ENCODE peak calls at places on chromosomes 1 and 21, in seven cellular contexts. T is CD4-positive, CD25-positive, alpha-beta regulatory T cell; M is neuronal stem cell; G is CD8-positive, alpha-beta T cell; Q is hepatocyte; X is gastrocnemius medialis; L is HCT116. N is an unnamed sample.

GRCh38 chr1:5933676-5934057 is 58.6 kb downstream of the NPHP4 start:
- DNase-seq in T (no peak), M (no peak), G (no peak), Q (no peak), X (no peak), L (no peak), N (no peak)

GRCh38 chr1:185960377-185961151 is 226.4 kb downstream of the HMCN1 start:
- DNase-seq in T (no peak), M (peak; percentile 20), G (no peak), Q (no peak), X (peak; percentile 3), L (no peak), N (peak; percentile 66)

GRCh38 chr1:54808443-54809207 is 7.5 kb upstream of the TTC22 start:
- DNase-seq in T (no peak), M (no peak), G (no peak), Q (no peak), X (no peak), L (no peak), N (peak; percentile 58)

GRCh38 chr1:58649555-58649954 is 50.3 kb downstream of the MYSM1 start:
- DNase-seq in T (peak; percentile 24), M (no peak), G (no peak), Q (no peak), X (no peak), L (no peak), N (no peak)

GRCh38 chr1:79852004-79852403 is 845.5 kb upstream of the ADGRL4 start:
- DNase-seq in T (no peak), M (no peak), G (no peak), Q (no peak), X (no peak), L (peak; percentile 10), N (no peak)

GRCh38 chr1:58983159-58983558 is 199.3 kb upstream of the JUN start:
- DNase-seq in T (no peak), M (no peak), G (no peak), Q (no peak), X (no peak), L (no peak), N (no peak)

GRCh38 chr1:28170036-28170596 is 6.4 kb downstream of the PTAFR start:
- DNase-seq in T (no peak), M (no peak), G (no peak), Q (peak; percentile 52), X (no peak), L (no peak), N (no peak)

GRCh38 chr21:35190201-35190701 is 141.1 kb upstream of the RUNX1 start:
- DNase-seq in T (no peak), M (no peak), G (no peak), Q (peak; percentile 21), X (no peak), L (peak; percentile 58), N (no peak)

GRCh38 chr1:67582625-67583461 is 102.2 kb upstream of the GADD45A start:
- DNase-seq in T (peak; percentile 24), M (no peak), G (no peak), Q (no peak), X (no peak), L (no peak), N (no peak)

GRCh38 chr1:84972377-84972987 is 24.4 kb downstream of the MCOLN2 start:
- DNase-seq in T (peak; percentile 23), M (no peak), G (no peak), Q (no peak), X (no peak), L (no peak), N (no peak)

GRCh38 chr1:204506091-204506968 is 9.9 kb upstream of the MDM4 start:
- DNase-seq in T (peak; percentile 88), M (peak; percentile 92), G (peak; percentile 51), Q (peak; percentile 81), X (peak; percentile 45), L (peak; percentile 88), N (peak; percentile 75)

GRCh38 chr1:67583462-67583950 is 101.5 kb upstream of the GADD45A start:
- DNase-seq in T (peak; percentile 7), M (no peak), G (no peak), Q (no peak), X (no peak), L (no peak), N (peak; percentile 52)

GRCh38 chr1:231165371-231165770 is 3.5 kb downstream of the TRIM67 start:
- DNase-seq in T (no peak), M (no peak), G (no peak), Q (no peak), X (no peak), L (no peak), N (no peak)

GRCh38 chr1:89780721-89781120 is 40.1 kb upstream of the LRRC8D start:
- DNase-seq in T (peak; percentile 59), M (no peak), G (no peak), Q (peak; percentile 16), X (no peak), L (peak; percentile 39), N (no peak)

GRCh38 chr1:109910963-109911798 is 532 bp downstream of the CSF1 start:
- DNase-seq in T (peak; percentile 48), M (peak; percentile 24), G (no peak), Q (no peak), X (no peak), L (no peak), N (no peak)

GRCh38 chr1:240091614-240092300 is at the start of gene FMN2:
- DNase-seq in T (no peak), M (peak; percentile 67), G (no peak), Q (peak; percentile 39), X (no peak), L (no peak), N (no peak)

GRCh38 chr1:25503551-25504426 is 39.6 kb upstream of the LDLRAP1 start:
- DNase-seq in T (peak; percentile 77), M (no peak), G (peak; percentile 66), Q (peak; percentile 61), X (peak; percentile 51), L (peak; percentile 39), N (no peak)

GRCh38 chr1:41718444-41719028 is 200.2 kb downstream of the HIVEP3 start:
- DNase-seq in T (no peak), M (no peak), G (no peak), Q (no peak), X (no peak), L (no peak), N (no peak)

GRCh38 chr21:41897690-41898089 is 18.5 kb upstream of the PRDM15 start:
- DNase-seq in T (no peak), M (peak; percentile 21), G (no peak), Q (no peak), X (no peak), L (no peak), N (no peak)

GRCh38 chr1:94481473-94481933 is 60.1 kb downstream of the F3 start:
- DNase-seq in T (peak; percentile 70), M (peak; percentile 58), G (no peak), Q (peak; percentile 82), X (peak; percentile 9), L (peak; percentile 69), N (no peak)

GRCh38 chr21:31974454-31974985 is 101.7 kb downstream of the HUNK start:
- DNase-seq in T (peak; percentile 55), M (no peak), G (peak; percentile 16), Q (no peak), X (no peak), L (no peak), N (no peak)

GRCh38 chr21:42417533-42417932 is 13.8 kb downstream of the UBASH3A start:
- DNase-seq in T (peak; percentile 77), M (no peak), G (no peak), Q (no peak), X (no peak), L (no peak), N (no peak)

GRCh38 chr1:66207484-66207883 is 326.5 kb upstream of the SGIP1 start:
- DNase-seq in T (no peak), M (no peak), G (no peak), Q (no peak), X (no peak), L (no peak), N (no peak)

GRCh38 chr21:23223882-23224281 is 2225.7 kb downstream of the NCAM2 start:
- DNase-seq in T (no peak), M (no peak), G (no peak), Q (no peak), X (no peak), L (no peak), N (no peak)

GRCh38 chr1:184890539-184890973 is 83.8 kb downstream of the NIBAN1 start:
- DNase-seq in T (peak; percentile 67), M (no peak), G (peak; percentile 19), Q (no peak), X (peak; percentile 26), L (no peak), N (no peak)

GRCh38 chr1:204076891-204077290 is 4.0 kb downstream of the SOX13 start:
- DNase-seq in T (no peak), M (no peak), G (no peak), Q (no peak), X (no peak), L (no peak), N (no peak)

GRCh38 chr1:63877021-63877767 is 103.4 kb downstream of the ROR1 start:
- DNase-seq in T (peak; percentile 7), M (no peak), G (no peak), Q (no peak), X (no peak), L (no peak), N (no peak)
- H3K9me3 ChIP-seq in T (no peaks in the 10 kb centered on the region), M (no peaks in the 10 kb centered on the region), G (no peaks in the 10 kb centered on the region), Q (no peaks in the 10 kb centered on the region), X (no peaks in the 10 kb centered on the region), L (no peaks in the 10 kb centered on the region), N (no peaks in the 10 kb centered on the region)

GRCh38 chr21:38531142-38531541 is 32.9 kb upstream of the ERG start:
- DNase-seq in T (no peak), M (no peak), G (no peak), Q (no peak), X (no peak), L (no peak), N (no peak)
- H3K27ac ChIP-seq in T (no peak overlapping the region), M (no peak overlapping the region), G (no peak overlapping the region), Q (no peak overlapping the region), X (no peak overlapping the region), L (no peak overlapping the region), N (peak overlapping the region; percentile 51)

GRCh38 chr21:21025742-21026141 is 27.5 kb downstream of the NCAM2 start:
- DNase-seq in T (no peak), M (no peak), G (no peak), Q (no peak), X (no peak), L (no peak), N (no peak)

GRCh38 chr21:21030311-21030710 is 32.1 kb downstream of the NCAM2 start:
- DNase-seq in T (no peak), M (no peak), G (no peak), Q (no peak), X (no peak), L (no peak), N (no peak)

GRCh38 chr21:21034046-21034445 is 35.8 kb downstream of the NCAM2 start:
- DNase-seq in T (no peak), M (no peak), G (no peak), Q (no peak), X (no peak), L (no peak), N (no peak)

GRCh38 chr21:21028275-21028814 is 30.1 kb downstream of the NCAM2 start:
- DNase-seq in T (no peak), M (no peak), G (no peak), Q (no peak), X (no peak), L (no peak), N (no peak)

GRCh38 chr21:21029159-21029558 is 30.9 kb downstream of the NCAM2 start:
- DNase-seq in T (no peak), M (no peak), G (no peak), Q (no peak), X (no peak), L (no peak), N (no peak)
- H3K27me3 ChIP-seq in T (no peaks in the 10 kb centered on the region), M (no peaks in the 10 kb centered on the region), G (no peaks in the 10 kb centered on the region), Q (no peaks in the 10 kb centered on the region), X (no peaks in the 10 kb centered on the region), L (no peaks in the 10 kb centered on the region), N (no peaks in the 10 kb centered on the region)

GRCh38 chr1:17935230-17935629 is 172.4 kb upstream of the IGSF21 start:
- DNase-seq in T (no peak), M (no peak), G (no peak), Q (peak; percentile 24), X (no peak), L (no peak), N (no peak)
- H3K9me3 ChIP-seq in T (no peaks in the 10 kb centered on the region), M (no peaks in the 10 kb centered on the region), G (no peaks in the 10 kb centered on the region), Q (no peaks in the 10 kb centered on the region), X (no peaks in the 10 kb centered on the region), L (no peaks in the 10 kb centered on the region), N (no peaks in the 10 kb centered on the region)